ENCODE peak calls at places on chromosomes 11 and 22, in four cellular contexts. V is AG09309, G is foreskin fibroblast, Y is body of pancreas. R is an unnamed sample.

GRCh38 chr11:75582935-75583709 is 21.1 kb downstream of the SERPINH1 start:
- DNase-seq in G (peak), Y (peak), V (no peak), R (peak)

GRCh38 chr11:65532388-65533064 is 7.6 kb downstream of the SCYL1 start:
- DNase-seq in Y (no peak), V (no peak), G (no peak), R (no peak)

GRCh38 chr11:1876361-1877063 is 15.2 kb downstream of the PRR33 start:
- DNase-seq in G (peak), Y (peak), V (no peak), R (peak)

GRCh38 chr11:77236901-77237300 is 64.6 kb downstream of the GDPD4 start:
- DNase-seq in Y (no peak), G (peak), V (no peak), R (no peak)

GRCh38 chr11:112297248-112297866 is 36.7 kb upstream of the PLET1 start:
- DNase-seq in G (no peak), Y (no peak), V (no peak), R (no peak)

GRCh38 chr11:8262552-8263108 is 1.0 kb downstream of the LMO1 start:
- DNase-seq in Y (peak), G (peak), V (no peak), R (peak)

GRCh38 chr11:37422511-37422910 is 824.5 kb upstream of the RAG2 start:
- DNase-seq in G (no peak), Y (no peak), V (no peak), R (no peak)

GRCh38 chr11:116960916-116961315 is 123.5 kb upstream of the APOA1 start:
- DNase-seq in V (no peak), Y (peak), G (peak), R (no peak)

GRCh38 chr11:120334894-120335462 is 1.2 kb upstream of the ARHGEF12 start:
- DNase-seq in V (peak), G (peak), Y (peak), R (peak)

GRCh38 chr11:62578541-62578940 is 4.8 kb upstream of the EEF1G start:
- DNase-seq in V (no peak), Y (no peak), G (no peak), R (no peak)

GRCh38 chr11:134244593-134244992 is 8.6 kb downstream of the THYN1 start:
- DNase-seq in Y (no peak), V (no peak), G (peak), R (peak)

GRCh38 chr11:40274017-40274416 is 1185.4 kb downstream of the LRRC4C start:
- DNase-seq in G (no peak), Y (peak), V (no peak), R (no peak)

GRCh38 chr22:38878001-38878400 is 6.0 kb upstream of the CBX6 start:
- DNase-seq in G (no peak), V (no peak), Y (no peak), R (no peak)

GRCh38 chr11:33930317-33931021 is 38.6 kb upstream of the LMO2 start:
- DNase-seq in Y (peak), V (no peak), G (peak), R (no peak)

GRCh38 chr22:49753961-49754673 is 73.6 kb downstream of the BRD1 start:
- DNase-seq in V (no peak), Y (no peak), G (no peak), R (no peak)

GRCh38 chr11:104918113-104918824 is 20.0 kb upstream of the CASP12 start:
- DNase-seq in Y (no peak), V (peak), G (peak), R (no peak)

GRCh38 chr11:32671051-32671450 is 87.4 kb downstream of the EIF3M start:
- DNase-seq in Y (no peak), G (no peak), V (no peak), R (no peak)

GRCh38 chr22:25540128-25540790 is 24.2 kb upstream of the GRK3 start:
- DNase-seq in Y (no peak), G (no peak), V (no peak), R (no peak)

GRCh38 chr11:134436781-134437180 is 24.7 kb upstream of the B3GAT1 start:
- DNase-seq in Y (no peak), G (no peak), V (no peak), R (no peak)

GRCh38 chr11:76629853-76630599 is 40.5 kb downstream of the LRRC32 start:
- DNase-seq in G (peak), V (no peak), Y (peak), R (no peak)

GRCh38 chr22:37244114-37244921 is at the start of gene RAC2:
- DNase-seq in V (no peak), Y (peak), G (peak), R (peak)

GRCh38 chr22:30159561-30160353 is 79.5 kb downstream of the HORMAD2 start:
- DNase-seq in G (peak), Y (peak), V (peak), R (no peak)

GRCh38 chr11:134207538-134208239 is 16.1 kb downstream of the NCAPD3 start:
- DNase-seq in G (peak), Y (peak), V (no peak), R (peak)

GRCh38 chr11:16812274-16812673 is 73.8 kb downstream of the C11orf58 start:
- DNase-seq in G (no peak), Y (no peak), V (no peak), R (no peak)

GRCh38 chr11:44774131-44774530 is 47.4 kb downstream of the TSPAN18 start:
- DNase-seq in V (no peak), G (no peak), Y (no peak), R (peak)

GRCh38 chr11:130519128-130519932 is 70.9 kb downstream of the ADAMTS15 start:
- DNase-seq in V (no peak), Y (peak), G (no peak), R (no peak)

GRCh38 chr11:2096001-2096918 is 42.9 kb downstream of the IGF2 start:
- DNase-seq in Y (no peak), V (no peak), G (peak), R (no peak)

GRCh38 chr22:19065298-19065859 is 56.8 kb downstream of the DGCR2 start:
- DNase-seq in V (no peak), G (no peak), Y (no peak), R (no peak)

GRCh38 chr11:128303383-128303782 is 284.0 kb downstream of the ETS1 start:
- DNase-seq in Y (no peak), G (no peak), V (no peak), R (no peak)

GRCh38 chr22:19473578-19473977 is 5.4 kb downstream of the UFD1 start:
- DNase-seq in Y (no peak), G (peak), V (no peak), R (no peak)

GRCh38 chr11:115941481-115941993 is 437.3 kb upstream of the CADM1 start:
- DNase-seq in V (peak), Y (peak), G (no peak), R (no peak)

GRCh38 chr11:69919659-69920499 is 100.7 kb upstream of the FGF3 start:
- DNase-seq in G (no peak), V (no peak), Y (no peak), R (peak)

GRCh38 chr11:36976740-36977139 is 378.7 kb upstream of the RAG2 start:
- DNase-seq in G (no peak), V (no peak), Y (no peak), R (no peak)

GRCh38 chr11:131537729-131538128 is 167.3 kb downstream of the NTM start:
- DNase-seq in G (no peak), Y (no peak), V (no peak), R (no peak)

GRCh38 chr11:17743808-17744119 is 9.2 kb downstream of the KCNC1 start:
- DNase-seq in V (no peak), G (peak), Y (no peak), R (no peak)

GRCh38 chr22:26364066-26365015 is 64.7 kb upstream of the ASPHD2 start:
- DNase-seq in G (peak), Y (peak), V (peak), R (peak)

GRCh38 chr22:45812910-45813309 is 141.3 kb downstream of the ATXN10 start:
- DNase-seq in V (no peak), G (no peak), Y (no peak), R (no peak)

GRCh38 chr11:42407379-42407778 is 904.4 kb upstream of the API5 start:
- DNase-seq in G (no peak), Y (no peak), V (no peak), R (peak)
- TF ChIP-seq CTCF in G (no peak), Y (no peak), V (no peak), R (peak)

DNA sequence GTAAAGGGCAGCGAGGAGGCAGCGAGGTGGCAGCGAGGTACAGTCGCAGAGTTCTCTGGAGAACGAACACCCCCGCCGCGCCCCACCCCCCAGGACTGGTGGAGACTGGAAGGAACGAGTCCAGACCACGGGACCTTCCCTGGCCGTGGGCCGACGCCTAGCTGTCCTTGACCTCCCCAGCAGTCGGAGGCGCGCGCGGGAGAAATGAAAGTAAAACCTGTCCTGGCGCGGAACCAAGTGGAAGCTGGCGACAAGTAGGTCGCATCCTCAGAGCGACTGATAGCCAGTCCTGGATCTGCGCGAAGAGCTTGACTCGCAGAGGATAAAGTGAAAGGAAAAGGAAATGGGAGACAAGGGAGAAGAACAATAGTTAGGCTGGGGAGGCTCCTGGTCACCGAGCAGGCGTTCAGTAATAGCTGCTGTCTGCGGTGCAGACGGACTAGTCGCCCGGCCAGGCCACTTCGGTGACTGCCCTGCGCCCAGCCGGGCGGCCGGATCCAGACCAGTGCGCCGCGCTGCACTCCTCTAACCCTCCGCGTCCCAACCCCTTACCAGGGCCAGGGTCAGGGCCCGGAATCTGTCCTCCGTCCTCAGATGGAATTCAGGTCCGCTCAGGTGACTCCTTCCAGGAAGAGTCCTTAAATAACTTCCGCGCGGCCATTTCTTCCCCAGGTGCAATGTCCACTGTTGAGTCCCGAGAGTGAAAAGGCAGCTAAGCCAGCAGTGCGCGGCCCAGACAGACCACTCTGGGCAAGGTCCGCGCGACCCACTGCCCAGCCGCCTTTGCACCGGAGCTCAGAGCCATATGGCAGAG is 1.9 kb upstream of the ADM start:
- DNase-seq in G (peak), Y (peak), V (no peak), R (peak)
- TF ChIP-seq CTCF in G (no peak), Y (no peak), V (no peak), R (no peak)

DNA sequence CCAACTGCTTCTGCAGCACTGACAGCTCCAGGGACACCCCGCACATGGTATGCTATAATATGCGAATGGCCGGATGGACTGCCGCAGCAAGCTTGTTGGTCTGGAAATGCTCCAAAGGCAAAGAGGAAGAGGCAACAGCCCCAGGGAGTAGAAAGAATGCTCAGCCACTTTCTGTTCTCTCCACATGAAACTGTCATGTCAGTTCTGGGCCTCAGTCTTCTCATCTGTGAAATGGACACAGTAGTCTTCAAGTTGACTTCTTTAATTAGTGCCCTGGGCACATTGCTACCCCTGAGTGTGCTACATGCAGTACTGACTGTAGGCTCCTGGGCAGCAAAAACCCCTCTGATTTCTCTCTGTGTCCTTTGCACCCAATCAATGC is 19.9 kb downstream of the IL10RA start:
- DNase-seq in V (no peak), Y (no peak), G (no peak), R (no peak)
- TF ChIP-seq CTCF in V (no peak), Y (no peak), G (no peak), R (no peak)

GRCh38 chr22:35819421-35819820 is 101.7 kb downstream of the APOL5 start:
- DNase-seq in Y (no peak), V (no peak), G (no peak), R (no peak)
- TF ChIP-seq CTCF in Y (no peak), V (no peak), G (no peak), R (no peak)

GRCh38 chr11:19557720-19558140 is 154.9 kb upstream of the NAV2 start:
- DNase-seq in G (peak), Y (peak), V (peak), R (peak)
- TF ChIP-seq CTCF in G (peak), Y (peak), V (peak), R (peak)

R was measured in BE2C.